ENCODE peak calls at places on chromosomes 4 and X, in five cellular contexts. X, W, K, G and T are unnamed samples.

GRCh38 chr4:176778063-176778462 is 14.7 kb downstream of the VEGFC start:
- DNase-seq in X (no peak), W (no peak), K (no peak), G (peak; percentile 73), T (peak; percentile 79)

GRCh38 chr4:123102897-123103489 is 180.6 kb upstream of the NUDT6 start:
- DNase-seq in X (peak; percentile 30), W (no peak), K (no peak), G (peak; percentile 75), T (peak; percentile 69)

GRCh38 chr4:139746430-139746829 is 80.8 kb downstream of the MGST2 start:
- DNase-seq in X (no peak), W (no peak), K (no peak), G (no peak), T (no peak)

GRCh38 chr4:43690121-43690520 is 758.5 kb downstream of the KCTD8 start:
- DNase-seq in X (no peak), W (no peak), K (no peak), G (no peak), T (peak; percentile 1)

GRCh38 chr4:74671074-74671698 is 123.1 kb downstream of the BTC start:
- DNase-seq in X (peak; percentile 45), W (peak; percentile 61), K (peak; percentile 54), G (peak; percentile 74), T (peak; percentile 64)

GRCh38 chrX:133570549-133570948 is 155.3 kb upstream of the GPC4 start:
- DNase-seq in X (no peak), W (no peak), K (no peak), G (no peak), T (no peak)

GRCh38 chrX:43166874-43167273 is 388.9 kb upstream of the PPP1R2C start:
- DNase-seq in X (no peak), W (no peak), K (no peak), G (no peak), T (no peak)

GRCh38 chr4:36785965-36786364 is 458.6 kb upstream of the NWD2 start:
- DNase-seq in X (no peak), W (no peak), K (no peak), G (no peak), T (no peak)

GRCh38 chrX:24676403-24677024 is 17.2 kb upstream of the POLA1 start:
- DNase-seq in X (no peak), W (no peak), K (no peak), G (peak; percentile 9), T (no peak)

GRCh38 chrX:29136904-29137303 is 549.7 kb downstream of the IL1RAPL1 start:
- DNase-seq in X (no peak), W (no peak), K (no peak), G (no peak), T (no peak)

GRCh38 chr4:107202744-107203143 is 166.6 kb upstream of the DKK2 start:
- DNase-seq in X (no peak), W (no peak), K (no peak), G (no peak), T (no peak)

GRCh38 chr4:6674500-6675149 is 19.1 kb upstream of the S100P start:
- DNase-seq in X (peak; percentile 18), W (no peak), K (no peak), G (peak; percentile 39), T (peak; percentile 41)

GRCh38 chr4:145843148-145843547 is 95.5 kb downstream of the ZNF827 start:
- DNase-seq in X (no peak), W (no peak), K (no peak), G (no peak), T (peak; percentile 83)

GRCh38 chr4:10728016-10728415 is 43.4 kb upstream of the CLNK start:
- DNase-seq in X (no peak), W (no peak), K (no peak), G (no peak), T (no peak)

GRCh38 chr4:147453561-147454141 is 27.2 kb upstream of the EDNRA start:
- DNase-seq in X (no peak), W (no peak), K (no peak), G (peak; percentile 44), T (peak; percentile 44)

GRCh38 chr4:89528525-89529133 is 221.0 kb upstream of the GPRIN3 start:
- DNase-seq in X (no peak), W (no peak), K (no peak), G (no peak), T (no peak)

GRCh38 chrX:116238093-116238492 is 67.5 kb downstream of the AGTR2 start:
- DNase-seq in X (no peak), W (no peak), K (no peak), G (no peak), T (no peak)

GRCh38 chr4:139523076-139523475 is 32.9 kb downstream of the SETD7 start:
- DNase-seq in X (no peak), W (no peak), K (no peak), G (no peak), T (peak; percentile 40)

GRCh38 chrX:24928114-24928513 is 87.7 kb downstream of the ARX start:
- DNase-seq in X (no peak), W (no peak), K (no peak), G (no peak), T (no peak)

GRCh38 chr4:137471461-137471860 is 60.8 kb downstream of the PCDH18 start:
- DNase-seq in X (no peak), W (no peak), K (no peak), G (no peak), T (peak; percentile 4)

GRCh38 chr4:181432347-181432746 is 810.9 kb upstream of the TENM3 start:
- DNase-seq in X (no peak), W (peak; percentile 58), K (no peak), G (no peak), T (no peak)
- H3K14ac ChIP-seq in X (no peak overlapping the region), W (peak overlapping the region; percentile 52), K (no peak overlapping the region), G (no peak overlapping the region), T (no peak overlapping the region)

GRCh38 chr4:182562350-182562749 is 319.1 kb downstream of the TENM3 start:
- DNase-seq in X (no peak), W (no peak), K (no peak), G (no peak), T (no peak)
- H2BK5ac ChIP-seq in X (no peak overlapping the region), W (no peak overlapping the region), K (no peak overlapping the region), G (no peak overlapping the region), T (no peak overlapping the region)

GRCh38 chr4:17493629-17494028 is 18.3 kb downstream of the QDPR start:
- DNase-seq in X (no peak), W (no peak), K (no peak), G (no peak), T (no peak)

GRCh38 chr4:17491196-17491595 is 20.7 kb downstream of the QDPR start:
- DNase-seq in X (no peak), W (no peak), K (no peak), G (no peak), T (no peak)

GRCh38 chr4:17492058-17492741 is 19.7 kb downstream of the QDPR start:
- DNase-seq in X (no peak), W (no peak), K (no peak), G (peak; percentile 20), T (no peak)

GRCh38 chr4:17494258-17494657 is 17.6 kb downstream of the QDPR start:
- DNase-seq in X (no peak), W (no peak), K (no peak), G (peak; percentile 83), T (peak; percentile 78)

DNA sequence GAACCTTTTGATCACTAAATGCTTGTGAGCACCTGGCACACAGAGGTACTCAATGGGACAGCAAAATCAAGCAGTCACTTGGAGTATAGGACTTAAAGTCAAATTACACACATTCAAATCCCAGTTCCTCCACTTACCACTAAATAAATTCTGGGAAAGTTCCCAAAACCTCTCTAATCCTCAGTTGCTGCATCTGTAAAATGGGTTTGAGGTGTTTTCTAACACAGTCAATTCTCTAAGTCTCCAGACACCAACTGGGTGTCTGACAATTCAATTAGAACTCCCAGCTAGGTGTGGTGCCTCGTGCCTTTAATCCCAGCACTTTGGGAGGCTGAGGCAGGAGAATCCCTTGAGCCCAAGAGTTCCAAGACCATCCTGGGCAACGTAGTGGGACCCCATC is 19.0 kb downstream of the QDPR start:
- DNase-seq in X (no peak), W (no peak), K (no peak), G (no peak), T (no peak)
- H3K14ac ChIP-seq in X (no peak overlapping the region), W (no peak overlapping the region), K (no peak overlapping the region), G (no peak overlapping the region), T (no peak overlapping the region)

DNA sequence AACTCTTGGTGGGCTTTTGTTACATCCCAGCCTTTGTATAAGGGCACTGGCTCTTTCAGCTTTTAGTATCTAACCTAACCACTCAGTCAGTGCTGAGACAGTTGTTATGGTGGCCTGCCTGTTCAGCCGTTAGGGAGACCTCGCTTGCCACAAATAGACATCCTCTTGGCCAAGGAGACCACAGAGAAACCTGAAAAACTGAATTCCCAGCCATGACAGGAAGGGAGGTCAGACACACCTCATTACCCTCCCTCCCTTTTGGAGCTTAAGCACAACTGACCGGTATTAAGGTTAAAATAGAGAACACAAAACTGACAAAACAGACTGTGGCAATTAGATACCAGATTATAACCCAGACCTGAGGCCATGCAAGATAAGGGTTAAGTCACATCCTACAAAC is 1639.3 kb downstream of the RPA4 start:
- DNase-seq in X (no peak), W (peak; percentile 39), K (no peak), G (no peak), T (no peak)
- H2BK5ac ChIP-seq in X (no peak overlapping the region), W (peak overlapping the region; percentile 20), K (no peak overlapping the region), G (no peak overlapping the region), T (no peak overlapping the region)

DNA sequence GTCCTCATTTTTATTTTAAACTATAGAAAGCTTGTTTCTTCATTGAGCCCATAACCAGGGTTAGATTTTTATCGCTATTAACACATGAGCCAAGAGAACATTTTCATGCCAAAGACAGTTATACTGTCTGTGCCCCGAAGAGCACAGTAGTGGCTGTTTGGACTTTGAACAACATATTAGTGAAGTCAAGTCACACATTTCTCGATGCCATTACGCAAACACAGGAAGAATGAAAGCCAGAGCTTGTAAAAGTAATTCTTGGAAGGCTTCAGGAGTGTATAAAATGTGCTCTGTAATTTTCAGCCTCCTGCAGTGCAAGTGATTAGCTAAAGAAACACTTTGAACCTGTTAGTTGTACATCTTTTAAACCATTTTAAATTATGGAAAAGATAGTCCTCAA is 590.6 kb upstream of the PITX2 start:
- DNase-seq in X (no peak), W (no peak), K (no peak), G (no peak), T (no peak)
- H3K14ac ChIP-seq in X (no peak overlapping the region), W (no peak overlapping the region), K (no peak overlapping the region), G (no peak overlapping the region), T (no peak overlapping the region)

DNA sequence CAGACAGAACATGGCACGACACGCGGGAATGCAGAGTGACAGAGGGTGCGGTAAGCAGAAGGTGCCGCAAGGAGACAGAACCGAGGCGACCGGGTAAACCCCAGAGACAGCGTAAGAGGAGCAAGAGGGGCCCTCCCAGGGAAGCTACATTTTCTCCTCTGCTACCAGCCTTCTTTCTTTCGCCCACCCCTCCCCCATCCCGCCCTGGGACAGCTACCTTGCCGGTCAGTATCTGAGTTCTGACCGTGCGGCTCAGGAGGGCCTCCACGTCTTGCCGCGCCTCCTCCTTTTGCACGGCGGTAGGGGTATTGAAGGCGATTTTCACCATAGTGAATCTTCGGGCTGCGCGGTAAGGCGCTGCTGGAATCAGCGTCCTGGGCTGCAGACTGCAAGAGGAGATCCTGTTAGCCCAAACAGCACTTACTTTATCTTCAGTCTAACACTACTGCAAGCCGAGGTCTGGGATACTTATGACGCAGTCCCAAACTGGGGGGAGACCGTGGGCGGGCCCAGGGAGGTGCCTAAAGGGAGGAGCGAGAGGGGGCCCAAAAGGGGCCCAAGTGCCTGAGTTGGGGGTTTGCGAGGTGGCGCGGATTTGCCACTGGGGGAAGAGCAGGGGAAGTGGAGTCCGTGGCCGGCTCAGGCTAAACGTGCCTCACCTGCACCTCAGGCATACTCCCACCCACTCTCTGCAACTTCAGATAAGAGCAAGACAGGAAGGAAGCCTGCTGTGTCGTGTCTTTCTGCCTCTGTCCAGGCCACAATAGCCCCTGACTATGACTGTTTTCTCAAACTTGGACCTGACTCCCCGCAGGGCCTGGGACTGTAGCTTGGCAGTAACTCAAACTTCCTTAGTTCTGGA is at the start of gene ITM2A:
- DNase-seq in X (peak; percentile 17), W (peak; percentile 60), K (no peak), G (no peak), T (no peak)
- H2BK5ac ChIP-seq in X (no peak within 1 kb of the TSS), W (no peak within 1 kb of the TSS), K (no peak within 1 kb of the TSS), G (no peak within 1 kb of the TSS), T (no peak within 1 kb of the TSS)